ENCODE peak calls at places on chromosomes 3 and 15, in six cellular contexts. S is iris pigment epithelial cell; X is NAMALWA; Q is NCI-H1092 treated with DMSO at 0.1 percent for 48 hours; O is natural killer cell treated with Interleukin-12 subunit alpha and Interleukin-12 subunit beta and Interleukin-15 and Interleukin-18, amount 100 ng/mL, for 72 hours; V is left colon. Z is an unnamed sample.

GRCh38 chr15:61659571-61660190 is 400.6 kb downstream of the VPS13C start:
- DNase-seq in V (no peak), O (no peak), Q (no peak), S (peak; percentile 43), X (no peak), Z (no peak)

GRCh38 chr3:108202834-108203233 is 19.4 kb downstream of the IFT57 start:
- DNase-seq in O (no peak), S (no peak), X (no peak), Q (no peak), V (no peak), Z (no peak)

GRCh38 chr3:124260206-124260915 is 268.4 kb upstream of the ROPN1 start:
- DNase-seq in Q (no peak), S (peak; percentile 82), X (no peak), O (no peak), V (no peak), Z (no peak)

GRCh38 chr15:98684441-98684840 is 36.1 kb downstream of the IGF1R start:
- DNase-seq in X (no peak), S (peak; percentile 88), Q (no peak), O (no peak), V (no peak), Z (no peak)

GRCh38 chr3:37400355-37400754 is 226.0 kb upstream of the LRRFIP2 start:
- DNase-seq in S (no peak), O (no peak), V (no peak), X (no peak), Q (no peak), Z (no peak)

GRCh38 chr3:60755094-60755493 is 496.2 kb downstream of the FHIT start:
- DNase-seq in V (no peak), X (no peak), S (no peak), O (no peak), Q (peak; percentile 1), Z (peak; percentile 56)

GRCh38 chr3:5001135-5001534 is 21.9 kb downstream of the BHLHE40 start:
- DNase-seq in O (no peak), V (no peak), Q (no peak), S (no peak), X (no peak), Z (no peak)

GRCh38 chr3:129662230-129662629 is 55.8 kb upstream of the PLXND1 start:
- DNase-seq in S (no peak), Q (no peak), V (no peak), O (no peak), X (no peak), Z (no peak)

GRCh38 chr3:53191836-53192480 is 30.9 kb downstream of the PRKCD start:
- DNase-seq in V (no peak), S (no peak), Q (no peak), O (no peak), X (peak; percentile 41), Z (no peak)

GRCh38 chr15:67359431-67360082 is 105.0 kb downstream of the IQCH start:
- DNase-seq in X (no peak), S (no peak), Q (peak; percentile 20), V (no peak), O (no peak), Z (no peak)

GRCh38 chr3:130935761-130936160 is 41.9 kb downstream of the ATP2C1 start:
- DNase-seq in S (peak; percentile 89), O (no peak), Q (no peak), X (no peak), V (no peak), Z (no peak)

GRCh38 chr3:156605686-156606605 is 51.0 kb upstream of the SSR3 start:
- DNase-seq in V (peak; percentile 34), O (no peak), S (peak; percentile 81), X (no peak), Q (no peak), Z (peak; percentile 77)

GRCh38 chr3:148873270-148873927 is 8.3 kb downstream of the CPA3 start:
- DNase-seq in S (no peak), O (no peak), Q (peak; percentile 7), X (no peak), V (no peak), Z (no peak)

GRCh38 chr15:31439328-31439727 is 112.7 kb downstream of the KLF13 start:
- DNase-seq in Q (peak; percentile 22), X (peak; percentile 60), S (no peak), O (peak; percentile 68), V (peak; percentile 65), Z (peak; percentile 50)

GRCh38 chr3:194130211-194130610 is 5.7 kb upstream of the HES1 start:
- DNase-seq in S (no peak), V (no peak), O (no peak), Q (no peak), X (no peak), Z (no peak)

GRCh38 chr3:39910828-39911464 is 101.5 kb downstream of the MYRIP start:
- DNase-seq in V (no peak), O (no peak), S (no peak), Q (no peak), X (no peak), Z (no peak)

GRCh38 chr3:31615071-31615875 is 82.5 kb downstream of the STT3B start:
- DNase-seq in O (no peak), V (no peak), X (no peak), S (peak; percentile 20), Q (no peak), Z (no peak)

GRCh38 chr3:180402463-180403073 is 199.4 kb upstream of the TTC14 start:
- DNase-seq in S (no peak), O (no peak), X (no peak), Q (no peak), V (no peak), Z (no peak)

GRCh38 chr3:182255095-182255600 is 538.2 kb upstream of the ATP11B start:
- DNase-seq in Q (no peak), O (no peak), V (no peak), S (no peak), X (no peak), Z (no peak)

GRCh38 chr3:129481783-129482332 is 41.8 kb downstream of the IFT122 start:
- DNase-seq in V (no peak), Q (no peak), X (no peak), O (no peak), S (no peak), Z (no peak)

GRCh38 chr3:98259707-98260106 is 4.3 kb upstream of the OR5H6 start:
- DNase-seq in O (no peak), V (no peak), X (peak; percentile 34), S (no peak), Q (no peak), Z (no peak)

GRCh38 chr15:48388017-48388936 is 57.0 kb downstream of the DUT start:
- DNase-seq in Q (no peak), S (peak; percentile 51), V (no peak), X (no peak), O (no peak), Z (no peak)

GRCh38 chr15:90306560-90306959 is 41.1 kb downstream of the NGRN start:
- DNase-seq in X (no peak), S (no peak), Q (no peak), V (no peak), O (peak; percentile 71), Z (no peak)

GRCh38 chr3:194023501-194024280 is 112.3 kb upstream of the HES1 start:
- DNase-seq in S (no peak), X (no peak), O (no peak), V (no peak), Q (peak; percentile 71), Z (no peak)

GRCh38 chr3:171967137-171967783 is 72.1 kb upstream of the FNDC3B start:
- DNase-seq in S (peak; percentile 85), X (no peak), Q (no peak), V (no peak), O (no peak), Z (no peak)

GRCh38 chr15:67085237-67085817 is 19.9 kb downstream of the SMAD3 start:
- DNase-seq in V (no peak), S (no peak), O (peak; percentile 69), X (peak; percentile 43), Q (no peak), Z (no peak)

GRCh38 chr3:100401674-100402036 is 316 bp downstream of the LNP1 start:
- DNase-seq in O (no peak), S (peak; percentile 64), V (peak; percentile 53), X (no peak), Q (no peak), Z (peak; percentile 72)

GRCh38 chr15:74263473-74263872 is 27.3 kb downstream of the CCDC33 start:
- DNase-seq in Q (peak; percentile 50), V (no peak), X (no peak), O (no peak), S (no peak), Z (no peak)